ENCODE peak calls at places on chromosome 10, in six cellular contexts. O is choroid plexus epithelial cell, K is cardiac muscle cell, V is GM12865, A is A549, U is brain microvascular endothelial cell. F is an unnamed sample.

GRCh38 chr10:122974034-122974433 is 6.2 kb upstream of the PSTK start:
- DNase-seq in K (peak), A (no peak), U (no peak), V (no peak), O (peak), F (no peak)

GRCh38 chr10:69359089-69360025 is 57.4 kb downstream of the TACR2 start:
- DNase-seq in O (peak), A (no peak), K (peak), V (no peak), U (no peak), F (no peak)

GRCh38 chr10:102476466-102477141 is 25.3 kb upstream of the C10orf95 start:
- DNase-seq in U (no peak), V (no peak), O (no peak), A (no peak), K (no peak), F (no peak)

GRCh38 chr10:71136036-71136690 is 76.2 kb upstream of the UNC5B start:
- DNase-seq in K (no peak), A (no peak), V (no peak), O (no peak), U (no peak), F (no peak)

GRCh38 chr10:78716034-78716660 is 352.6 kb upstream of the ZMIZ1 start:
- DNase-seq in K (no peak), U (no peak), A (no peak), O (no peak), V (no peak), F (no peak)

GRCh38 chr10:65419629-65420028 is 1506.2 kb upstream of the LRRTM3 start:
- DNase-seq in V (no peak), K (no peak), A (no peak), O (no peak), U (peak), F (no peak)

GRCh38 chr10:87750001-87750651 is 67.9 kb downstream of the ATAD1 start:
- DNase-seq in A (no peak), V (no peak), K (peak), U (no peak), O (peak), F (no peak)

GRCh38 chr10:120453886-120454285 is 3.1 kb upstream of the PLPP4 start:
- DNase-seq in K (no peak), A (no peak), U (no peak), O (no peak), V (peak), F (no peak)

GRCh38 chr10:73416571-73416970 is 2.7 kb upstream of the ANXA7 start:
- DNase-seq in K (no peak), O (no peak), V (no peak), U (no peak), A (no peak), F (no peak)

GRCh38 chr10:2871673-2872219 is 195.6 kb upstream of the PFKP start:
- DNase-seq in U (no peak), V (no peak), O (no peak), A (no peak), K (no peak), F (no peak)

GRCh38 chr10:102153093-102153620 is 968 bp downstream of the NOLC1 start:
- DNase-seq in K (peak), O (peak), V (no peak), U (no peak), A (no peak), F (no peak)

GRCh38 chr10:118754132-118754555 is 626 bp downstream of the CACUL1 start:
- DNase-seq in O (peak), K (peak), U (peak), A (peak), V (peak), F (peak)

GRCh38 chr10:15703167-15703880 is 16.4 kb downstream of the ITGA8 start:
- DNase-seq in O (peak), V (no peak), K (peak), U (peak), A (no peak), F (no peak)

GRCh38 chr10:52226448-52226847 is 87.6 kb upstream of the DKK1 start:
- DNase-seq in V (no peak), O (peak), U (peak), K (peak), A (no peak), F (no peak)

GRCh38 chr10:49010295-49010694 is 70.7 kb upstream of the LRRC18 start:
- DNase-seq in U (no peak), O (no peak), K (no peak), A (no peak), V (no peak), F (no peak)

GRCh38 chr10:125054216-125054615 is 106.1 kb downstream of the CTBP2 start:
- DNase-seq in A (no peak), K (no peak), V (no peak), O (no peak), U (no peak), F (no peak)

GRCh38 chr10:62919776-62920175 is 103.6 kb upstream of the EGR2 start:
- DNase-seq in U (no peak), O (no peak), V (no peak), A (no peak), K (peak), F (no peak)

GRCh38 chr10:87952612-87953011 is 89.2 kb downstream of the PTEN start:
- DNase-seq in U (no peak), V (no peak), O (no peak), K (no peak), A (no peak), F (no peak)

GRCh38 chr10:44874176-44874575 is 37.0 kb upstream of the TMEM72 start:
- DNase-seq in K (peak), O (no peak), A (no peak), V (no peak), U (no peak), F (no peak)

GRCh38 chr10:124296813-124297788 is 121.6 kb downstream of the OAT start:
- DNase-seq in V (no peak), O (no peak), U (no peak), A (no peak), K (no peak), F (no peak)

GRCh38 chr10:90288403-90288933 is 569.4 kb downstream of the HTR7 start:
- DNase-seq in A (no peak), V (peak), K (peak), U (peak), O (peak), F (no peak)

DNA sequence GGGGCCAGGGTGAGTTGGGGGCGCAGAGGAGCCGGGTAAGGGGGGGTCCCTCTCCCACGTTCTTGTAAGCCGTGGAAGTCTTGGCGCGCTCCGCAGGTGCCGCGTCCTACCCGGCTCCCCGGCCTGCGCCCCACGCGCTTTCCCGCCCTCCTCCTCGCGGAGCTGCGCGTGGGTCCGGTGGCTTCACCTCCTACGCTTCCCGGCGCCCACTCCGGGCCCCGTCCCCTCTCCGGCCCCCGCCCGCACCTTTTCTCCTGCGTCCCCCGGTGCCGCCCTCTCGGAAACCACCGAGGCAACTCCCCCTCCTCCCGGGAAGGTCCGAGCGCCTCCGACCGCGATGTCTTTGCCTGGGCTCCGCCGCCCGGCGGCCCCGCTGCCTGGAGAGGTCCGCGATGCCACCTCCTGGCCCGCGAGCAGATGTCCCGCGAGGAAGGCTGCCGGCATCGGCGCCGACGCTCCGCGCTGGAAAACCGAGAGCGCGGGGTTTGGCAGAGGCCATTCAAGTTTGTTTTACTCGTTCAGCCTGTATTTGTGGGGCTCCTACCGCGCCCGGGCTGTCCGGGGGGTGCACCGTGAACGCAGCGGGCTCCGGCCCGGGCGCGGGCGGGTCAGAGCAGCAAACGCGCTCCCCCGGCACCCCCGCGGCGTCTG is 2.4 kb upstream of the NKX6-2 start:
- DNase-seq in O (peak), A (peak), K (peak), V (no peak), U (no peak), F (no peak)
- TF ChIP-seq CTCF in O (peak), A (peak), K (peak), V (no peak), U (peak), F (no peak)

DNA sequence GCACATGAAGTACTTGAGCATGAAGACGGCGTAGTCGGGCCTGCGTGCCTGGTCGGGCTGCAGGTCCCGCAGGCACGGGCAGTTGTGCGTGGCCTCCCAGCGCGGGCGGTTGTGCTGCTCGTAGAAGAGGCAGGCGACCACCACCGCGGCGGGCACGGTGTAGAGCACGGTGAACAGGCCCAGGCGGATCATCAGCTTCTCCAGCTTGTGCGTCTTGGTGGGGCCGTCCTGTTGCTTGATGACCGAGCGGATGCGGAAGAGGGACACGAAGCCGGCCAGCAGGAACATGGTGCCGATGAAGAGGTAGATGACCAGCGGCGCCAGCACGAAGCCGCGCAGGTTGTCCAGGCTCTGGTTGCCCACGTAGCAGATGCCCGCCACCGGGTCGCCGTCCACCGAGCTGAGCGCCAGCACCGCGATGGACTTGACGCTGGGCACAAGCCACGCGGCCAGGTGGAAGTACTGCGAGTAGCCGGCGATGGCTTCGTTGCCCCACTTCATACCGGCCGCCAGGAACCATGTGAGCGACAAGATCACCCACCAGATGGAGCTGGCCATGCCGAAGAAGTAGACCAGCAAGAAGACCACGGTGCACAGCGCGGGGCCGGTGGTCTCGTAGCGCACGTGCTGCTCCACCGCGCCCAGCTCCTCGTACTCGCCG is 2.3 kb downstream of the FZD8 start:
- DNase-seq in O (peak), A (no peak), K (peak), V (peak), U (peak), F (no peak)
- TF ChIP-seq CTCF in O (peak), A (no peak), K (no peak), V (no peak), U (peak), F (no peak)

GRCh38 chr10:61903184-61903990 is 1.9 kb downstream of the ARID5B start:
- DNase-seq in O (peak), V (peak), K (peak), A (peak), U (no peak), F (peak)
- TF ChIP-seq CTCF in O (peak), V (peak), K (no peak), A (peak), U (peak), F (no peak)

GRCh38 chr10:74766501-74766900 is 59.9 kb upstream of the KAT6B start:
- DNase-seq in O (no peak), A (no peak), K (no peak), U (no peak), V (no peak), F (no peak)

GRCh38 chr10:74775099-74775498 is 51.3 kb upstream of the KAT6B start:
- DNase-seq in A (no peak), K (no peak), U (no peak), O (no peak), V (no peak), F (no peak)

GRCh38 chr10:74765465-74765864 is 60.9 kb upstream of the KAT6B start:
- DNase-seq in O (no peak), V (no peak), U (no peak), K (no peak), A (no peak), F (no peak)

GRCh38 chr10:74770400-74770799 is 56.0 kb upstream of the KAT6B start:
- DNase-seq in A (no peak), K (no peak), V (peak), U (no peak), O (no peak), F (no peak)

DNA sequence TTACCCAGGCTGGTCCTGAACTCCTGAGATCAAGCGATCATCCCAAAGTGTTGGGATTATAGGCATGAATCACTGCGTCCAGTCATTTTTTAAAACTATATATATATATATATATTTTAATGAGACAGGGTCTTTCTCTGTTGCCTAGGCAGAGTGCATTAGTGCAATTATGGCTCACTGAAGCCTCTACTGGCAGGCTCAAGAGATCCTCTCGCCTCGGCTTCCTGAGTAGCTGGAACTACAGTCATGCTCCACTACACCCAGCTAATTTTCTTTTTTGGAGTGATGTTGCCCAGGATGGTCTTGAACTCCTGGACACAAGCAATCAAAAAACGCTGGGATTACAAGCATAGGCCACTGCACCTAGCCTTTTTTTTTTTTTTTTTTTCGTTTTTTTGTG is 55.3 kb upstream of the KAT6B start:
- DNase-seq in V (peak), A (no peak), K (no peak), O (no peak), U (no peak), F (no peak)
- TF ChIP-seq CTCF in V (peak), A (no peak), K (no peak), O (peak), U (no peak), F (no peak)

GRCh38 chr10:76337641-76338040 is 906.2 kb downstream of the LRMDA start:
- DNase-seq in U (peak), A (no peak), K (no peak), O (peak), V (no peak), F (no peak)
- TF ChIP-seq CTCF in U (no peak), A (no peak), K (no peak), O (no peak), V (no peak), F (no peak)

GRCh38 chr10:110535958-110536891 is 31.3 kb upstream of the SMC3 start:
- DNase-seq in O (peak), K (peak), A (no peak), V (peak), U (peak), F (peak)
- TF ChIP-seq CTCF in O (peak), K (peak), A (peak), V (peak), U (peak), F (peak)

DNA sequence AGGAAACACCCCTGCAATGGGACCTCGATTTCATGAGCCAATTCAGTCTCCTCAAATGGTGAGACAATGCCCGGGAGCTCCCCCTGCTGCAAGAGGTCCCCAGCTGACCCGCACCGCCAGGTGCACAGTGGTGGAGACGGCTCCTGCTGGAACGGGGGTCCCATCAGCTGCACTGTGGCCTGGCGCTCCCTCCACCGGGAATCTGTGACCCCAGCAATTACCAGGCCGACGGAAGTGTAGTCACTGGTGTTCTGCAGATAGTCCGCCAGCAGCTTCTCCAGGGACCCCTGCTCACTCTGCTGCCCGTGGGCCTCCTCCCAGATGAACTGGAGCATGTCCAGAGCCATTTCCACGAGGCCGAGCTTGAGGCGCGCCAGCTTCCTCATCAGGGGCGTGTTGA is 64.9 kb upstream of the NKX6-2 start:
- DNase-seq in U (no peak), O (no peak), A (no peak), K (no peak), V (no peak), F (no peak)
- TF ChIP-seq CTCF in U (no peak), O (no peak), A (no peak), K (no peak), V (no peak), F (no peak)

DNA sequence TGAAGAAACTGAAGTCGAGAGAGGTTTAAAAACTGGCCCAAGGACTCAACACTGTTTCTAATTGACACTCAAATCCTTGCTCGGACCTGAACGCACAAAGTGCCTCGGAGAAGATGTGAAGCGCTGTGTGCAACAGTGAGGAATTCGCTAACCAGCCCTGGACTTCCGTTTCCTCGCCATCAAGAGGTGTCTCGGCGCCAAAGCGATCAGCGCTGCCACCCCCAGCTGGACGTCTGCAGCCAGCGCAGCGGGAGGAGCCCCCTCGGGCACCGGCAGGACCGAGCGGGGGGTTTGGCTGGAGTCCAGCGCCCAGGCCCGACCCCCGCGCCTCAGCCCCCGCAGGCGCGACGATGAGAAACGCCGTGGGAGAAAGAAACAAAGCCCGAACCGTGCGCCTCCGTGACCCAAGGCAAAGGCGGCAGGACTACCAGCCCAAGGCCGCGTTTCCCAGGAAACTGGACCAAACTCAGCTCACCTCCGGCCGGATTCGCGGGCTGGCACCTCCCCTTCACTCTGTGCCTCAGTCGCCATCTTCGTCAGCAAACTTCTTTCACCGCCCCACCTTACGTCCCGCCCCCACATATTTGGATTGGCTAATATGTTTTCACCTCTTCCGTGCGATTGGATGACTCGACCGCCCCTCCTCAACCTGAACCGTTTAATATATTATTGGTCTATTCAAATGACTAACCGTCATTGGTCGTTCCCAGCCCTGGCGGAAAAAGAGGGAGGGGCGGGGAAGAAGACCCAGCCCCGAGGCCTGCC is at the start of gene ARHGAP19:
- DNase-seq in A (peak), U (peak), K (peak), V (peak), O (peak), F (peak)
- TF ChIP-seq CTCF in A (peak), U (peak), K (no peak), V (no peak), O (no peak), F (no peak)

GRCh38 chr10:11795101-11795920 is 27.8 kb upstream of the PROSER2 start:
- DNase-seq in K (no peak), A (no peak), V (no peak), O (no peak), U (no peak), F (no peak)

GRCh38 chr10:11797281-11797680 is 25.9 kb upstream of the PROSER2 start:
- DNase-seq in K (no peak), V (no peak), O (no peak), U (no peak), A (no peak), F (no peak)

GRCh38 chr10:11794566-11794965 is 28.6 kb upstream of the PROSER2 start:
- DNase-seq in V (no peak), A (peak), O (no peak), U (no peak), K (no peak), F (no peak)

GRCh38 chr10:11796439-11796838 is 26.7 kb upstream of the PROSER2 start:
- DNase-seq in U (no peak), A (no peak), K (peak), V (no peak), O (peak), F (no peak)

DNA sequence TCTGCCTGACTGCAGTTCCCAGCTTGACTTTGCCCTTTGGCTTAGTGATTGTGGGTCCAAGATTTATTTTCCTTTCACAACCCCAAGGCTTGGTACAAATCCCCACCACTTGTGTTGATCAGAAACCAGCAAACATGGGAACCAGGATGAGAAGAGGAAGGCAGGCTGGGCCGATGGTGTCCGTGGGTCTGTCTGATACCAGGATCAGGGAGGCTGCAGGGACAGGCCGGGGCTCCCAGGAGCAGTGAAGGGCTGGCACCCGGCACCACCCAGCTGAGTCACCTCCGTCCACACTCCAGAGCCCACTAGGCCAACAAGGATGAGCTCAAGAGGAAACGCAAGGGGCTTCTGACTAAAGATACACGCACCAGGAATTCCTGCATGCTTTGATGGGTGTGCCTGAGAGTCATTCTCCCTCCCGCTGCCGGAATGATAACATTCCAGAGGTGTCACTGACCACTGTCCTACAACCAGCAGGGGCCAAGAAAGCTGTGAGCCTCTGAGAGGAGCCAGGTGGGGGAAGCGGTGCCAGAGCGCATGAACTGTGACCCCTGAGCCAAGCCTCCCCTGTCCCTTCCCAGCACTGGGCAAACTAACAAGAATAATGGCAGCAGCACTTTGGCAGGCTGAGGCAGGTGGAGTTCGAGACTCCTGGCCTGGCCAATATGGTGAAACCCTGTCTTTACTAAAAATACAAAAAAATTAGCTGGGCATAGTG is 29.2 kb upstream of the PROSER2 start:
- DNase-seq in U (peak), O (peak), A (peak), K (peak), V (no peak), F (no peak)
- TF ChIP-seq CTCF in U (no peak), O (no peak), A (no peak), K (no peak), V (no peak), F (no peak)